ENCODE peak calls at places on chromosomes 11 and 22, in eight cellular contexts. One of them, this sample, is unnamed.

GRCh38 chr22:46069518-46070214 is 80.7 kb upstream of the PPARA start:
- DNase-seq in heart right ventricle: no peak
- DNase-seq in NCI-H1105: peak
- DNase-seq in T-cell: no peak
- DNase-seq in RCC 7860: peak
- DNase-seq in AG09319: peak
- DNase-seq in ELR: peak
- DNase-seq in AG10803: peak
- DNase-seq in this sample: no peak

GRCh38 chr22:37337204-37337943 is 55.1 kb downstream of the CYTH4 start:
- DNase-seq in heart right ventricle: no peak
- DNase-seq in AG09319: no peak
- DNase-seq in AG10803: peak
- DNase-seq in RCC 7860: peak
- DNase-seq in T-cell: no peak
- DNase-seq in NCI-H1105: no peak
- DNase-seq in ELR: peak
- DNase-seq in this sample: no peak

GRCh38 chr22:25548866-25549464 is 15.5 kb upstream of the GRK3 start:
- DNase-seq in ELR: no peak
- DNase-seq in AG09319: no peak
- DNase-seq in T-cell: no peak
- DNase-seq in heart right ventricle: no peak
- DNase-seq in RCC 7860: no peak
- DNase-seq in AG10803: no peak
- DNase-seq in NCI-H1105: no peak
- DNase-seq in this sample: no peak

GRCh38 chr11:126919147-126919823 is 81.3 kb downstream of the KIRREL3 start:
- DNase-seq in ELR: no peak
- DNase-seq in heart right ventricle: no peak
- DNase-seq in AG09319: no peak
- DNase-seq in T-cell: no peak
- DNase-seq in RCC 7860: no peak
- DNase-seq in AG10803: no peak
- DNase-seq in NCI-H1105: no peak
- DNase-seq in this sample: no peak

GRCh38 chr22:17829691-17830040 is 55.4 kb upstream of the BID start:
- DNase-seq in ELR: peak
- DNase-seq in AG10803: peak
- DNase-seq in RCC 7860: peak
- DNase-seq in NCI-H1105: no peak
- DNase-seq in AG09319: no peak
- DNase-seq in heart right ventricle: no peak
- DNase-seq in T-cell: no peak
- DNase-seq in this sample: no peak

GRCh38 chr11:118213774-118214173 is 11.0 kb downstream of the JAML start:
- DNase-seq in AG10803: no peak
- DNase-seq in NCI-H1105: no peak
- DNase-seq in AG09319: no peak
- DNase-seq in RCC 7860: no peak
- DNase-seq in heart right ventricle: no peak
- DNase-seq in ELR: no peak
- DNase-seq in T-cell: no peak
- DNase-seq in this sample: no peak

GRCh38 chr11:2612884-2613571 is 86.8 kb downstream of the KCNQ1OT1 start:
- DNase-seq in RCC 7860: no peak
- DNase-seq in heart right ventricle: no peak
- DNase-seq in AG10803: no peak
- DNase-seq in T-cell: no peak
- DNase-seq in ELR: no peak
- DNase-seq in NCI-H1105: no peak
- DNase-seq in AG09319: no peak
- DNase-seq in this sample: peak

GRCh38 chr11:2215561-2216399 is 44.2 kb upstream of the TH start:
- DNase-seq in ELR: no peak
- DNase-seq in AG09319: no peak
- DNase-seq in heart right ventricle: no peak
- DNase-seq in NCI-H1105: no peak
- DNase-seq in RCC 7860: no peak
- DNase-seq in AG10803: no peak
- DNase-seq in T-cell: no peak
- DNase-seq in this sample: no peak

GRCh38 chr11:118930152-118930712 is 4.5 kb upstream of the BCL9L start:
- DNase-seq in ELR: peak
- DNase-seq in AG09319: no peak
- DNase-seq in RCC 7860: peak
- DNase-seq in heart right ventricle: peak
- DNase-seq in NCI-H1105: peak
- DNase-seq in T-cell: peak
- DNase-seq in AG10803: peak
- DNase-seq in this sample: peak

GRCh38 chr11:102911758-102912481 is 37.1 kb upstream of the MMP12 start:
- DNase-seq in AG10803: no peak
- DNase-seq in ELR: peak
- DNase-seq in RCC 7860: no peak
- DNase-seq in AG09319: no peak
- DNase-seq in NCI-H1105: no peak
- DNase-seq in T-cell: no peak
- DNase-seq in heart right ventricle: no peak
- DNase-seq in this sample: no peak

GRCh38 chr11:114448749-114449484 is 9.7 kb downstream of the REXO2 start:
- DNase-seq in ELR: peak
- DNase-seq in T-cell: no peak
- DNase-seq in AG09319: no peak
- DNase-seq in NCI-H1105: no peak
- DNase-seq in AG10803: peak
- DNase-seq in RCC 7860: no peak
- DNase-seq in heart right ventricle: no peak
- DNase-seq in this sample: no peak

GRCh38 chr11:108218912-108219783 is 3.3 kb downstream of the NPAT start:
- DNase-seq in heart right ventricle: no peak
- DNase-seq in AG10803: no peak
- DNase-seq in AG09319: no peak
- DNase-seq in T-cell: no peak
- DNase-seq in RCC 7860: no peak
- DNase-seq in ELR: no peak
- DNase-seq in NCI-H1105: no peak
- DNase-seq in this sample: no peak

GRCh38 chr11:118917488-118918127 is 8.1 kb downstream of the BCL9L start:
- DNase-seq in RCC 7860: peak
- DNase-seq in NCI-H1105: peak
- DNase-seq in AG09319: peak
- DNase-seq in ELR: peak
- DNase-seq in T-cell: peak
- DNase-seq in heart right ventricle: no peak
- DNase-seq in AG10803: peak
- DNase-seq in this sample: no peak

GRCh38 chr11:86193297-86194095 is 51.1 kb upstream of the EED start:
- DNase-seq in heart right ventricle: peak
- DNase-seq in RCC 7860: peak
- DNase-seq in NCI-H1105: peak
- DNase-seq in AG09319: no peak
- DNase-seq in ELR: peak
- DNase-seq in AG10803: peak
- DNase-seq in T-cell: peak
- DNase-seq in this sample: peak

GRCh38 chr11:117521974-117522373 is 194.3 kb downstream of the CEP164 start:
- DNase-seq in heart right ventricle: no peak
- DNase-seq in ELR: no peak
- DNase-seq in AG09319: no peak
- DNase-seq in NCI-H1105: no peak
- DNase-seq in RCC 7860: no peak
- DNase-seq in AG10803: no peak
- DNase-seq in T-cell: no peak
- DNase-seq in this sample: no peak

GRCh38 chr11:40185793-40186192 is 1273.7 kb downstream of the LRRC4C start:
- DNase-seq in NCI-H1105: no peak
- DNase-seq in AG10803: no peak
- DNase-seq in AG09319: no peak
- DNase-seq in heart right ventricle: no peak
- DNase-seq in T-cell: no peak
- DNase-seq in RCC 7860: no peak
- DNase-seq in ELR: no peak
- DNase-seq in this sample: no peak

GRCh38 chr11:5596611-5597201 is at the start of gene TRIM6:
- DNase-seq in ELR: peak
- DNase-seq in NCI-H1105: no peak
- DNase-seq in RCC 7860: peak
- DNase-seq in AG09319: no peak
- DNase-seq in heart right ventricle: peak
- DNase-seq in T-cell: no peak
- DNase-seq in AG10803: peak
- DNase-seq in this sample: no peak

GRCh38 chr22:45376703-45377102 is 36.7 kb downstream of the SMC1B start:
- DNase-seq in AG09319: no peak
- DNase-seq in RCC 7860: no peak
- DNase-seq in ELR: no peak
- DNase-seq in AG10803: peak
- DNase-seq in T-cell: no peak
- DNase-seq in NCI-H1105: no peak
- DNase-seq in heart right ventricle: no peak
- DNase-seq in this sample: no peak

GRCh38 chr11:129880311-129880710 is 15.1 kb downstream of the NFRKB start:
- DNase-seq in ELR: no peak
- DNase-seq in NCI-H1105: no peak
- DNase-seq in heart right ventricle: no peak
- DNase-seq in RCC 7860: no peak
- DNase-seq in AG10803: no peak
- DNase-seq in AG09319: no peak
- DNase-seq in T-cell: no peak
- DNase-seq in this sample: no peak

GRCh38 chr11:96155627-96156378 is 187.2 kb downstream of the MAML2 start:
- DNase-seq in AG09319: peak
- DNase-seq in AG10803: peak
- DNase-seq in RCC 7860: peak
- DNase-seq in T-cell: no peak
- DNase-seq in NCI-H1105: no peak
- DNase-seq in ELR: peak
- DNase-seq in heart right ventricle: peak
- DNase-seq in this sample: no peak

GRCh38 chr11:88604255-88604654 is 266.7 kb upstream of the CTSC start:
- DNase-seq in NCI-H1105: no peak
- DNase-seq in T-cell: no peak
- DNase-seq in RCC 7860: no peak
- DNase-seq in ELR: peak
- DNase-seq in AG09319: peak
- DNase-seq in AG10803: peak
- DNase-seq in heart right ventricle: no peak
- DNase-seq in this sample: no peak

GRCh38 chr11:35006389-35007128 is 90.1 kb downstream of the PDHX start:
- DNase-seq in NCI-H1105: no peak
- DNase-seq in ELR: peak
- DNase-seq in AG09319: no peak
- DNase-seq in heart right ventricle: no peak
- DNase-seq in T-cell: no peak
- DNase-seq in RCC 7860: no peak
- DNase-seq in AG10803: no peak
- DNase-seq in this sample: no peak

GRCh38 chr22:40178417-40179409 is 988 bp downstream of the TNRC6B start:
- DNase-seq in AG09319: no peak
- DNase-seq in T-cell: peak
- DNase-seq in heart right ventricle: peak
- DNase-seq in NCI-H1105: peak
- DNase-seq in ELR: peak
- DNase-seq in RCC 7860: peak
- DNase-seq in AG10803: peak
- DNase-seq in this sample: no peak

GRCh38 chr11:45933131-45933821 is 10.8 kb downstream of the LARGE2 start:
- DNase-seq in AG09319: no peak
- DNase-seq in NCI-H1105: no peak
- DNase-seq in AG10803: peak
- DNase-seq in T-cell: no peak
- DNase-seq in RCC 7860: no peak
- DNase-seq in ELR: peak
- DNase-seq in heart right ventricle: no peak
- DNase-seq in this sample: no peak

GRCh38 chr11:72141066-72141465 is 5.5 kb downstream of the FOLR3 start:
- DNase-seq in AG09319: peak
- DNase-seq in heart right ventricle: no peak
- DNase-seq in ELR: peak
- DNase-seq in T-cell: no peak
- DNase-seq in NCI-H1105: no peak
- DNase-seq in RCC 7860: peak
- DNase-seq in AG10803: peak
- DNase-seq in this sample: no peak

This sample was measured in HuH-7.5.